ENCODE peak calls at places on chromosomes 2 and 18, in eight cellular contexts. One of them, this sample, is unnamed.

GRCh38 chr2:173990970-173991819 is 26.0 kb upstream of the SP3 start:
- DNase-seq in NCI-H69: peak; percentile 45
- DNase-seq in naive B cell: peak; percentile 14
- DNase-seq in memory B cell: peak; percentile 43
- DNase-seq in HT1080: no peak
- DNase-seq in endodermal cell: no peak
- DNase-seq in stimulated activated CD4-positive, alpha-beta T cell treated with anti-CD3 and anti-CD28 coated beads, Interleukin-2, amount 100 ng/mL, for 48 hours: no peak
- DNase-seq in T-helper 9 cell: no peak
- DNase-seq in this sample: peak; percentile 8

GRCh38 chr2:127061377-127062273 is 45.3 kb downstream of the BIN1 start:
- DNase-seq in memory B cell: no peak
- DNase-seq in HT1080: peak; percentile 75
- DNase-seq in naive B cell: no peak
- DNase-seq in stimulated activated CD4-positive, alpha-beta T cell treated with anti-CD3 and anti-CD28 coated beads, Interleukin-2, amount 100 ng/mL, for 48 hours: no peak
- DNase-seq in endodermal cell: no peak
- DNase-seq in NCI-H69: no peak
- DNase-seq in T-helper 9 cell: no peak
- DNase-seq in this sample: no peak

GRCh38 chr2:144715992-144716391 is 196.1 kb upstream of the ZEB2 start:
- DNase-seq in HT1080: no peak
- DNase-seq in NCI-H69: no peak
- DNase-seq in T-helper 9 cell: no peak
- DNase-seq in stimulated activated CD4-positive, alpha-beta T cell treated with anti-CD3 and anti-CD28 coated beads, Interleukin-2, amount 100 ng/mL, for 48 hours: no peak
- DNase-seq in naive B cell: no peak
- DNase-seq in endodermal cell: no peak
- DNase-seq in memory B cell: no peak
- DNase-seq in this sample: no peak

GRCh38 chr2:216636570-216637450 is 3.6 kb downstream of the IGFBP2 start:
- DNase-seq in HT1080: peak; percentile 66
- DNase-seq in T-helper 9 cell: no peak
- DNase-seq in NCI-H69: peak; percentile 41
- DNase-seq in endodermal cell: peak; percentile 84
- DNase-seq in memory B cell: no peak
- DNase-seq in naive B cell: no peak
- DNase-seq in stimulated activated CD4-positive, alpha-beta T cell treated with anti-CD3 and anti-CD28 coated beads, Interleukin-2, amount 100 ng/mL, for 48 hours: no peak
- DNase-seq in this sample: no peak

GRCh38 chr2:74010087-74010541 is 25.4 kb downstream of the TET3 start:
- DNase-seq in memory B cell: no peak
- DNase-seq in T-helper 9 cell: no peak
- DNase-seq in NCI-H69: peak; percentile 92
- DNase-seq in endodermal cell: no peak
- DNase-seq in stimulated activated CD4-positive, alpha-beta T cell treated with anti-CD3 and anti-CD28 coated beads, Interleukin-2, amount 100 ng/mL, for 48 hours: no peak
- DNase-seq in naive B cell: no peak
- DNase-seq in HT1080: no peak
- DNase-seq in this sample: no peak

GRCh38 chr2:240319855-240320560 is 115.5 kb upstream of the GPC1 start:
- DNase-seq in stimulated activated CD4-positive, alpha-beta T cell treated with anti-CD3 and anti-CD28 coated beads, Interleukin-2, amount 100 ng/mL, for 48 hours: no peak
- DNase-seq in naive B cell: no peak
- DNase-seq in memory B cell: no peak
- DNase-seq in HT1080: peak; percentile 85
- DNase-seq in NCI-H69: peak; percentile 41
- DNase-seq in endodermal cell: peak; percentile 79
- DNase-seq in T-helper 9 cell: no peak
- DNase-seq in this sample: no peak

GRCh38 chr2:136395590-136395989 is 277.6 kb upstream of the CXCR4 start:
- DNase-seq in NCI-H69: no peak
- DNase-seq in stimulated activated CD4-positive, alpha-beta T cell treated with anti-CD3 and anti-CD28 coated beads, Interleukin-2, amount 100 ng/mL, for 48 hours: no peak
- DNase-seq in memory B cell: no peak
- DNase-seq in endodermal cell: no peak
- DNase-seq in HT1080: no peak
- DNase-seq in T-helper 9 cell: no peak
- DNase-seq in naive B cell: no peak
- DNase-seq in this sample: no peak

GRCh38 chr2:151186011-151186410 is 75.7 kb downstream of the RBM43 start:
- DNase-seq in NCI-H69: no peak
- DNase-seq in endodermal cell: no peak
- DNase-seq in stimulated activated CD4-positive, alpha-beta T cell treated with anti-CD3 and anti-CD28 coated beads, Interleukin-2, amount 100 ng/mL, for 48 hours: no peak
- DNase-seq in naive B cell: no peak
- DNase-seq in T-helper 9 cell: no peak
- DNase-seq in memory B cell: no peak
- DNase-seq in HT1080: no peak
- DNase-seq in this sample: no peak

GRCh38 chr2:96859338-96859649 is 1.5 kb upstream of the ANKRD39 start:
- DNase-seq in memory B cell: no peak
- DNase-seq in HT1080: no peak
- DNase-seq in endodermal cell: no peak
- DNase-seq in T-helper 9 cell: no peak
- DNase-seq in stimulated activated CD4-positive, alpha-beta T cell treated with anti-CD3 and anti-CD28 coated beads, Interleukin-2, amount 100 ng/mL, for 48 hours: no peak
- DNase-seq in NCI-H69: no peak
- DNase-seq in naive B cell: no peak
- DNase-seq in this sample: no peak

GRCh38 chr18:49127606-49128190 is 176.9 kb upstream of the SMAD7 start:
- DNase-seq in NCI-H69: no peak
- DNase-seq in T-helper 9 cell: no peak
- DNase-seq in HT1080: no peak
- DNase-seq in stimulated activated CD4-positive, alpha-beta T cell treated with anti-CD3 and anti-CD28 coated beads, Interleukin-2, amount 100 ng/mL, for 48 hours: no peak
- DNase-seq in memory B cell: no peak
- DNase-seq in endodermal cell: no peak
- DNase-seq in naive B cell: no peak
- DNase-seq in this sample: no peak

GRCh38 chr18:525066-525797 is 24.7 kb upstream of the COLEC12 start:
- DNase-seq in endodermal cell: peak; percentile 36
- DNase-seq in naive B cell: no peak
- DNase-seq in NCI-H69: no peak
- DNase-seq in T-helper 9 cell: no peak
- DNase-seq in memory B cell: no peak
- DNase-seq in stimulated activated CD4-positive, alpha-beta T cell treated with anti-CD3 and anti-CD28 coated beads, Interleukin-2, amount 100 ng/mL, for 48 hours: no peak
- DNase-seq in HT1080: peak; percentile 87
- DNase-seq in this sample: no peak

GRCh38 chr2:143426296-143426695 is 297.1 kb downstream of the ARHGAP15 start:
- DNase-seq in memory B cell: no peak
- DNase-seq in NCI-H69: no peak
- DNase-seq in naive B cell: no peak
- DNase-seq in endodermal cell: no peak
- DNase-seq in HT1080: peak; percentile 84
- DNase-seq in stimulated activated CD4-positive, alpha-beta T cell treated with anti-CD3 and anti-CD28 coated beads, Interleukin-2, amount 100 ng/mL, for 48 hours: no peak
- DNase-seq in T-helper 9 cell: no peak
- DNase-seq in this sample: no peak

GRCh38 chr18:22283397-22283796 is 114.0 kb downstream of the GATA6 start:
- DNase-seq in naive B cell: no peak
- DNase-seq in memory B cell: no peak
- DNase-seq in stimulated activated CD4-positive, alpha-beta T cell treated with anti-CD3 and anti-CD28 coated beads, Interleukin-2, amount 100 ng/mL, for 48 hours: no peak
- DNase-seq in HT1080: peak; percentile 67
- DNase-seq in NCI-H69: no peak
- DNase-seq in T-helper 9 cell: no peak
- DNase-seq in endodermal cell: no peak
- DNase-seq in this sample: no peak

GRCh38 chr2:210269148-210269547 is 43.9 kb upstream of the ACADL start:
- DNase-seq in T-helper 9 cell: no peak
- DNase-seq in endodermal cell: peak; percentile 57
- DNase-seq in memory B cell: no peak
- DNase-seq in HT1080: no peak
- DNase-seq in NCI-H69: peak; percentile 1
- DNase-seq in naive B cell: no peak
- DNase-seq in stimulated activated CD4-positive, alpha-beta T cell treated with anti-CD3 and anti-CD28 coated beads, Interleukin-2, amount 100 ng/mL, for 48 hours: no peak
- DNase-seq in this sample: no peak

GRCh38 chr2:231933916-231934401 is 7.8 kb upstream of the NPPC start:
- DNase-seq in T-helper 9 cell: no peak
- DNase-seq in stimulated activated CD4-positive, alpha-beta T cell treated with anti-CD3 and anti-CD28 coated beads, Interleukin-2, amount 100 ng/mL, for 48 hours: no peak
- DNase-seq in NCI-H69: peak; percentile 71
- DNase-seq in HT1080: no peak
- DNase-seq in memory B cell: no peak
- DNase-seq in endodermal cell: no peak
- DNase-seq in naive B cell: no peak
- DNase-seq in this sample: no peak

GRCh38 chr2:7899241-7899640 is 782.6 kb upstream of the ID2 start:
- DNase-seq in NCI-H69: peak; percentile 93
- DNase-seq in stimulated activated CD4-positive, alpha-beta T cell treated with anti-CD3 and anti-CD28 coated beads, Interleukin-2, amount 100 ng/mL, for 48 hours: no peak
- DNase-seq in memory B cell: no peak
- DNase-seq in T-helper 9 cell: no peak
- DNase-seq in HT1080: no peak
- DNase-seq in naive B cell: no peak
- DNase-seq in endodermal cell: no peak
- DNase-seq in this sample: no peak

GRCh38 chr2:80186262-80186661 is 118.3 kb downstream of the LRRTM1 start:
- DNase-seq in stimulated activated CD4-positive, alpha-beta T cell treated with anti-CD3 and anti-CD28 coated beads, Interleukin-2, amount 100 ng/mL, for 48 hours: no peak
- DNase-seq in memory B cell: no peak
- DNase-seq in T-helper 9 cell: no peak
- DNase-seq in endodermal cell: no peak
- DNase-seq in HT1080: no peak
- DNase-seq in naive B cell: no peak
- DNase-seq in NCI-H69: peak; percentile 1
- DNase-seq in this sample: no peak

This sample was measured in substantia nigra.